ENCODE peak calls at places on chromosome 9, in six cellular contexts. M is upper lobe of right lung, Z is mucosa of descending colon, L is right lobe of liver, T is left lung, N is cardiac muscle cell. R is an unnamed sample.

GRCh38 chr9:111700776-111701175 is 39.4 kb downstream of the GNG10 start:
- DNase-seq in M (no peak), Z (no peak), L (no peak), T (no peak), N (no peak), R (no peak)

GRCh38 chr9:38129366-38129765 is 60.3 kb upstream of the SHB start:
- DNase-seq in M (peak; percentile 38), Z (no peak), L (no peak), T (no peak), N (no peak), R (no peak)

GRCh38 chr9:16031486-16031885 is 478.6 kb downstream of the CCDC171 start:
- DNase-seq in M (no peak), Z (no peak), L (no peak), T (no peak), N (no peak), R (no peak)

GRCh38 chr9:33244150-33244784 is 4.3 kb downstream of the SPINK4 start:
- DNase-seq in M (peak; percentile 20), Z (peak; percentile 30), L (no peak), T (no peak), N (no peak), R (no peak)

GRCh38 chr9:78236511-78236950 is 656 bp downstream of the CEP78 start:
- DNase-seq in M (no peak), Z (no peak), L (no peak), T (no peak), N (no peak), R (no peak)

GRCh38 chr9:81268048-81268447 is 421.3 kb downstream of the TLE1 start:
- DNase-seq in M (no peak), Z (no peak), L (no peak), T (no peak), N (peak; percentile 5), R (no peak)

GRCh38 chr9:33196736-33197135 is 29.6 kb upstream of the B4GALT1 start:
- DNase-seq in M (no peak), Z (no peak), L (no peak), T (no peak), N (no peak), R (no peak)

GRCh38 chr9:110256142-110256391 is 240 bp downstream of the TXN start:
- DNase-seq in M (no peak), Z (no peak), L (no peak), T (no peak), N (no peak), R (no peak)

GRCh38 chr9:72151099-72151498 is 1.9 kb downstream of the GDA start:
- DNase-seq in M (no peak), Z (no peak), L (no peak), T (no peak), N (no peak), R (no peak)

GRCh38 chr9:132268725-132269352 is 85.9 kb downstream of the SETX start:
- DNase-seq in M (no peak), Z (peak; percentile 69), L (no peak), T (peak; percentile 49), N (peak; percentile 74), R (peak; percentile 50)

GRCh38 chr9:109725460-109725859 is 54.5 kb upstream of the PALM2AKAP2 start:
- DNase-seq in M (no peak), Z (no peak), L (no peak), T (no peak), N (no peak), R (no peak)

GRCh38 chr9:85332487-85332886 is 409.3 kb downstream of the AGTPBP1 start:
- DNase-seq in M (no peak), Z (no peak), L (no peak), T (no peak), N (no peak), R (no peak)

GRCh38 chr9:133796562-133796961 is 58.4 kb upstream of the SARDH start:
- DNase-seq in M (no peak), Z (no peak), L (no peak), T (no peak), N (no peak), R (no peak)

GRCh38 chr9:111102793-111103474 is 64.7 kb upstream of the LPAR1 start:
- DNase-seq in M (no peak), Z (no peak), L (no peak), T (no peak), N (peak; percentile 21), R (no peak)

GRCh38 chr9:89734561-89734960 is 129.7 kb downstream of the GADD45G start:
- DNase-seq in M (no peak), Z (no peak), L (peak; percentile 89), T (no peak), N (no peak), R (no peak)

GRCh38 chr9:107119294-107119693 is 163.8 kb upstream of the RAD23B start:
- DNase-seq in M (no peak), Z (no peak), L (no peak), T (no peak), N (peak; percentile 18), R (no peak)

GRCh38 chr9:128913048-128913900 is 7.5 kb upstream of the PHYHD1 start:
- DNase-seq in M (no peak), Z (no peak), L (no peak), T (no peak), N (no peak), R (no peak)

GRCh38 chr9:28093141-28093540 is 519.9 kb upstream of the C9orf72 start:
- DNase-seq in M (no peak), Z (no peak), L (no peak), T (no peak), N (no peak), R (no peak)

GRCh38 chr9:6054280-6055099 is 39.1 kb upstream of the RANBP6 start:
- DNase-seq in M (no peak), Z (peak; percentile 40), L (peak; percentile 66), T (peak; percentile 44), N (peak; percentile 89), R (peak; percentile 59)

GRCh38 chr9:11063263-11063662 is 450.5 kb upstream of the PTPRD start:
- DNase-seq in M (no peak), Z (no peak), L (no peak), T (no peak), N (no peak), R (no peak)

GRCh38 chr9:128175743-128176142 is 15.6 kb downstream of the CIZ1 start:
- DNase-seq in M (no peak), Z (no peak), L (no peak), T (no peak), N (no peak), R (no peak)

GRCh38 chr9:137818286-137818685 is 59.3 kb upstream of the CACNA1B start:
- DNase-seq in M (peak; percentile 52), Z (no peak), L (peak; percentile 44), T (no peak), N (no peak), R (no peak)

GRCh38 chr9:137817236-137818200 is 60.1 kb upstream of the CACNA1B start:
- DNase-seq in M (peak; percentile 52), Z (no peak), L (peak; percentile 38), T (peak; percentile 18), N (no peak), R (no peak)

GRCh38 chr9:137823986-137824771 is 53.4 kb upstream of the CACNA1B start:
- DNase-seq in M (no peak), Z (no peak), L (no peak), T (no peak), N (no peak), R (no peak)

GRCh38 chr9:137816531-137817235 is 60.9 kb upstream of the CACNA1B start:
- DNase-seq in M (peak; percentile 60), Z (no peak), L (peak; percentile 2), T (peak; percentile 21), N (no peak), R (no peak)

GRCh38 chr9:137820161-137820855 is 57.3 kb upstream of the CACNA1B start:
- DNase-seq in M (peak; percentile 23), Z (no peak), L (no peak), T (peak; percentile 6), N (no peak), R (no peak)
- H3K4me1 ChIP-seq in M (no peaks in the 10 kb centered on the region), Z (no peaks in the 10 kb centered on the region), L (no peaks in the 10 kb centered on the region), T (no peaks in the 10 kb centered on the region), N (no peaks in the 10 kb centered on the region), R (no peaks in the 10 kb centered on the region)

GRCh38 chr9:122159026-122159924 is at the start of the genes MORN5 and NDUFA8:
- DNase-seq in M (peak; percentile 98), Z (peak; percentile 98), L (peak; percentile 96), T (peak; percentile 96), N (peak; percentile 97), R (peak; percentile 96)

GRCh38 chr9:122162415-122162814 is 2.7 kb downstream of the MORN5 start:
- DNase-seq in M (no peak), Z (no peak), L (no peak), T (no peak), N (no peak), R (no peak)

GRCh38 chr9:122159925-122160246 is 178 bp downstream of the MORN5 start:
- DNase-seq in M (no peak), Z (no peak), L (no peak), T (no peak), N (no peak), R (no peak)

GRCh38 chr9:122158202-122158601 is 1.4 kb downstream of the NDUFA8 start:
- DNase-seq in M (no peak), Z (no peak), L (no peak), T (no peak), N (peak; percentile 62), R (no peak)
- H3K4me3 ChIP-seq in M (peak overlapping the region; percentile 98), Z (no peak overlapping the region), L (no peak overlapping the region), T (no peak overlapping the region), N (no peak overlapping the region), R (no peak overlapping the region)

GRCh38 chr9:104608336-104608735 is 2.9 kb upstream of the OR13C2 start:
- DNase-seq in M (no peak), Z (no peak), L (no peak), T (no peak), N (no peak), R (no peak)
- TF ChIP-seq CTCF in M (no peak), Z (no peak), L (peak; percentile 32), T (no peak), N (no peak), R (no peak)

GRCh38 chr9:93099551-93100264 is 3.7 kb downstream of the CARD19 start:
- DNase-seq in M (peak; percentile 62), Z (peak; percentile 32), L (peak; percentile 39), T (peak; percentile 34), N (no peak), R (no peak)

GRCh38 chr9:93096811-93097382 is 880 bp downstream of the CARD19 start:
- DNase-seq in M (no peak), Z (no peak), L (peak; percentile 53), T (peak; percentile 41), N (no peak), R (no peak)

GRCh38 chr9:93097496-93098205 is 1.6 kb downstream of the CARD19 start:
- DNase-seq in M (peak; percentile 65), Z (peak; percentile 53), L (peak; percentile 49), T (peak; percentile 37), N (no peak), R (no peak)

GRCh38 chr9:93100265-93100636 is 4.2 kb downstream of the CARD19 start:
- DNase-seq in M (peak; percentile 48), Z (peak; percentile 14), L (peak; percentile 20), T (peak; percentile 8), N (no peak), R (no peak)

DNA sequence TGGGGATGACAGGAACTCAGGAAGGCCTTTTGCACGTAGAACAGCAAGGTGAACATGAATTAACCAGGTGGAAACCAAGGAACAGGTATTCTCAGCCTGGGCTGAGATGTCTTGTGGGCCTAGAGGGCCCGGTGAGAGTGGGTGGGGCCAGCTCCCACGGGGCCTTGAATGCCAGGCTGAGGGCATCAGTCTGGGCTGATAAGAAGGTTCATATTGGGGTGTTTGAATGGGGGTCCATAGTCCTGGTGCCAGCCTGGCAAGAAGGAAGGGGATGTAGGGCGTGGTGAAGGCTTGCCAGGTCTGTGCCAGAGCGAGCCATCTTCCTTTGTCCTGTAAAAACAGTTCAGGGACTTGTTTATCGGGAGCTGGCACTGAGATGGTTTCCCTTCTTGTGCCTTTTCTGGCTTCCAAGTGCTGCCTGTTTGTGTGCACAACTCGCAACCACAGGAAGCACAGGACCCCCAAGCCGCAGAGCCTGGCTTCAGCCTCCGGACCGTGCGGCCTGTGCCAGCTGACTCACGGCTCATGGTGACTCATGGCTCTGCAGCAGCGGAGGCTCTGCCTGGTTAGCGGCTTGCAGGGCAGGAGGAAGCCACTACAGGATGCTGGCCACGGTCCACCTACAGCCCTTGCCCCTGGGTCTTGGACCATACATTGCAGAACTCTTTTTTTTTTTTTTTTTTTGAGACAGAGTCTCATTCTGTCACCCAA is 2.4 kb downstream of the CARD19 start:
- DNase-seq in M (peak; percentile 93), Z (peak; percentile 80), L (peak; percentile 75), T (peak; percentile 95), N (peak; percentile 99), R (peak; percentile 71)
- H3K4me1 ChIP-seq in M (peaks cover 52% of the 10 kb centered on the region), Z (peaks cover 44% of the 10 kb centered on the region), L (peaks cover 5% of the 10 kb centered on the region), T (peaks cover 71% of the 10 kb centered on the region), N (peaks cover 5% of the 10 kb centered on the region), R (peaks cover 72% of the 10 kb centered on the region)